ENCODE peak calls at places on chromosome 18, in eight cellular contexts. One of them, this sample, is unnamed.

GRCh38 chr18:44536041-44536440 is 144.6 kb upstream of the SETBP1 start:
- DNase-seq in PC-9: no peak
- DNase-seq in heart left ventricle: no peak
- DNase-seq in NCI-H446 treated with DMSO at 0.1 percent for 48 hours: peak
- DNase-seq in activated T-helper 1 cell treated with anti-CD3 and anti-CD28 coated beads, Interleukin-2, amount 50 U/mL, for 16 hours: no peak
- DNase-seq in T follicular helper cell: no peak
- DNase-seq in cardiac fibroblast: peak
- DNase-seq in K562: no peak
- DNase-seq in this sample: no peak

GRCh38 chr18:59008302-59008974 is 131.2 kb upstream of the SEC11C start:
- DNase-seq in PC-9: peak
- DNase-seq in heart left ventricle: no peak
- DNase-seq in NCI-H446 treated with DMSO at 0.1 percent for 48 hours: no peak
- DNase-seq in activated T-helper 1 cell treated with anti-CD3 and anti-CD28 coated beads, Interleukin-2, amount 50 U/mL, for 16 hours: no peak
- DNase-seq in T follicular helper cell: no peak
- DNase-seq in cardiac fibroblast: peak
- DNase-seq in K562: no peak
- DNase-seq in this sample: no peak

GRCh38 chr18:29586210-29586609 is 1409.3 kb upstream of the CDH2 start:
- DNase-seq in PC-9: no peak
- DNase-seq in heart left ventricle: no peak
- DNase-seq in NCI-H446 treated with DMSO at 0.1 percent for 48 hours: no peak
- DNase-seq in activated T-helper 1 cell treated with anti-CD3 and anti-CD28 coated beads, Interleukin-2, amount 50 U/mL, for 16 hours: no peak
- DNase-seq in T follicular helper cell: no peak
- DNase-seq in cardiac fibroblast: no peak
- DNase-seq in K562: no peak
- DNase-seq in this sample: no peak

GRCh38 chr18:58176915-58177717 is 133.1 kb downstream of the NEDD4L start:
- DNase-seq in PC-9: peak
- DNase-seq in heart left ventricle: no peak
- DNase-seq in NCI-H446 treated with DMSO at 0.1 percent for 48 hours: no peak
- DNase-seq in activated T-helper 1 cell treated with anti-CD3 and anti-CD28 coated beads, Interleukin-2, amount 50 U/mL, for 16 hours: no peak
- DNase-seq in T follicular helper cell: no peak
- DNase-seq in cardiac fibroblast: peak
- DNase-seq in K562: no peak
- DNase-seq in this sample: no peak

GRCh38 chr18:66999003-66999402 is 395.1 kb upstream of the CDH19 start:
- DNase-seq in PC-9: no peak
- DNase-seq in heart left ventricle: no peak
- DNase-seq in NCI-H446 treated with DMSO at 0.1 percent for 48 hours: no peak
- DNase-seq in activated T-helper 1 cell treated with anti-CD3 and anti-CD28 coated beads, Interleukin-2, amount 50 U/mL, for 16 hours: no peak
- DNase-seq in T follicular helper cell: no peak
- DNase-seq in cardiac fibroblast: no peak
- DNase-seq in K562: no peak
- DNase-seq in this sample: no peak

GRCh38 chr18:58536534-58537271 is 92.2 kb downstream of the ALPK2 start:
- DNase-seq in PC-9: no peak
- DNase-seq in heart left ventricle: no peak
- DNase-seq in NCI-H446 treated with DMSO at 0.1 percent for 48 hours: no peak
- DNase-seq in activated T-helper 1 cell treated with anti-CD3 and anti-CD28 coated beads, Interleukin-2, amount 50 U/mL, for 16 hours: no peak
- DNase-seq in T follicular helper cell: no peak
- DNase-seq in cardiac fibroblast: no peak
- DNase-seq in K562: no peak
- DNase-seq in this sample: no peak

GRCh38 chr18:28002841-28003240 is 174.1 kb downstream of the CDH2 start:
- DNase-seq in PC-9: no peak
- DNase-seq in heart left ventricle: no peak
- DNase-seq in NCI-H446 treated with DMSO at 0.1 percent for 48 hours: no peak
- DNase-seq in activated T-helper 1 cell treated with anti-CD3 and anti-CD28 coated beads, Interleukin-2, amount 50 U/mL, for 16 hours: no peak
- DNase-seq in T follicular helper cell: no peak
- DNase-seq in cardiac fibroblast: peak
- DNase-seq in K562: no peak
- DNase-seq in this sample: no peak

GRCh38 chr18:7615840-7616239 is 48.7 kb downstream of the PTPRM start:
- DNase-seq in PC-9: no peak
- DNase-seq in heart left ventricle: no peak
- DNase-seq in NCI-H446 treated with DMSO at 0.1 percent for 48 hours: no peak
- DNase-seq in activated T-helper 1 cell treated with anti-CD3 and anti-CD28 coated beads, Interleukin-2, amount 50 U/mL, for 16 hours: no peak
- DNase-seq in T follicular helper cell: no peak
- DNase-seq in cardiac fibroblast: no peak
- DNase-seq in K562: no peak
- DNase-seq in this sample: no peak

GRCh38 chr18:8808001-8808400 is 102.6 kb downstream of the MTCL1 start:
- DNase-seq in PC-9: no peak
- DNase-seq in heart left ventricle: no peak
- DNase-seq in NCI-H446 treated with DMSO at 0.1 percent for 48 hours: no peak
- DNase-seq in activated T-helper 1 cell treated with anti-CD3 and anti-CD28 coated beads, Interleukin-2, amount 50 U/mL, for 16 hours: no peak
- DNase-seq in T follicular helper cell: no peak
- DNase-seq in cardiac fibroblast: no peak
- DNase-seq in K562: no peak
- DNase-seq in this sample: no peak

GRCh38 chr18:37489998-37490397 is 75.6 kb downstream of the CELF4 start:
- DNase-seq in PC-9: no peak
- DNase-seq in heart left ventricle: no peak
- DNase-seq in NCI-H446 treated with DMSO at 0.1 percent for 48 hours: no peak
- DNase-seq in activated T-helper 1 cell treated with anti-CD3 and anti-CD28 coated beads, Interleukin-2, amount 50 U/mL, for 16 hours: no peak
- DNase-seq in T follicular helper cell: no peak
- DNase-seq in cardiac fibroblast: no peak
- DNase-seq in K562: no peak
- DNase-seq in this sample: no peak

GRCh38 chr18:33928226-33928625 is 296.5 kb downstream of the NOL4 start:
- DNase-seq in PC-9: no peak
- DNase-seq in heart left ventricle: no peak
- DNase-seq in NCI-H446 treated with DMSO at 0.1 percent for 48 hours: no peak
- DNase-seq in activated T-helper 1 cell treated with anti-CD3 and anti-CD28 coated beads, Interleukin-2, amount 50 U/mL, for 16 hours: no peak
- DNase-seq in T follicular helper cell: no peak
- DNase-seq in cardiac fibroblast: peak
- DNase-seq in K562: no peak
- DNase-seq in this sample: no peak

GRCh38 chr18:79011300-79011870 is 31.8 kb downstream of the SALL3 start:
- DNase-seq in PC-9: no peak
- DNase-seq in heart left ventricle: no peak
- DNase-seq in NCI-H446 treated with DMSO at 0.1 percent for 48 hours: no peak
- DNase-seq in activated T-helper 1 cell treated with anti-CD3 and anti-CD28 coated beads, Interleukin-2, amount 50 U/mL, for 16 hours: no peak
- DNase-seq in T follicular helper cell: no peak
- DNase-seq in cardiac fibroblast: no peak
- DNase-seq in K562: no peak
- DNase-seq in this sample: no peak

GRCh38 chr18:44149706-44150105 is 531.0 kb upstream of the SETBP1 start:
- DNase-seq in PC-9: peak
- DNase-seq in heart left ventricle: no peak
- DNase-seq in NCI-H446 treated with DMSO at 0.1 percent for 48 hours: no peak
- DNase-seq in activated T-helper 1 cell treated with anti-CD3 and anti-CD28 coated beads, Interleukin-2, amount 50 U/mL, for 16 hours: no peak
- DNase-seq in T follicular helper cell: no peak
- DNase-seq in cardiac fibroblast: peak
- DNase-seq in K562: no peak
- DNase-seq in this sample: no peak

GRCh38 chr18:79792988-79793355 is 4.8 kb upstream of the KCNG2 start:
- DNase-seq in PC-9: no peak
- DNase-seq in heart left ventricle: no peak
- DNase-seq in NCI-H446 treated with DMSO at 0.1 percent for 48 hours: no peak
- DNase-seq in activated T-helper 1 cell treated with anti-CD3 and anti-CD28 coated beads, Interleukin-2, amount 50 U/mL, for 16 hours: no peak
- DNase-seq in T follicular helper cell: no peak
- DNase-seq in cardiac fibroblast: no peak
- DNase-seq in K562: no peak
- DNase-seq in this sample: no peak

GRCh38 chr18:63460414-63460813 is 16.3 kb upstream of the SERPINB5 start:
- DNase-seq in PC-9: no peak
- DNase-seq in heart left ventricle: no peak
- DNase-seq in NCI-H446 treated with DMSO at 0.1 percent for 48 hours: no peak
- DNase-seq in activated T-helper 1 cell treated with anti-CD3 and anti-CD28 coated beads, Interleukin-2, amount 50 U/mL, for 16 hours: no peak
- DNase-seq in T follicular helper cell: no peak
- DNase-seq in cardiac fibroblast: no peak
- DNase-seq in K562: no peak
- DNase-seq in this sample: no peak

GRCh38 chr18:3051718-3052410 is 38.9 kb upstream of the LPIN2 start:
- DNase-seq in PC-9: peak
- DNase-seq in heart left ventricle: no peak
- DNase-seq in NCI-H446 treated with DMSO at 0.1 percent for 48 hours: no peak
- DNase-seq in activated T-helper 1 cell treated with anti-CD3 and anti-CD28 coated beads, Interleukin-2, amount 50 U/mL, for 16 hours: no peak
- DNase-seq in T follicular helper cell: no peak
- DNase-seq in cardiac fibroblast: no peak
- DNase-seq in K562: no peak
- DNase-seq in this sample: no peak

GRCh38 chr18:79952996-79953559 is 1.6 kb upstream of the SLC66A2 start:
- DNase-seq in PC-9: no peak
- DNase-seq in heart left ventricle: no peak
- DNase-seq in NCI-H446 treated with DMSO at 0.1 percent for 48 hours: no peak
- DNase-seq in activated T-helper 1 cell treated with anti-CD3 and anti-CD28 coated beads, Interleukin-2, amount 50 U/mL, for 16 hours: no peak
- DNase-seq in T follicular helper cell: no peak
- DNase-seq in cardiac fibroblast: no peak
- DNase-seq in K562: no peak
- DNase-seq in this sample: no peak

GRCh38 chr18:28040216-28040615 is 136.7 kb downstream of the CDH2 start:
- DNase-seq in PC-9: no peak
- DNase-seq in heart left ventricle: no peak
- DNase-seq in NCI-H446 treated with DMSO at 0.1 percent for 48 hours: no peak
- DNase-seq in activated T-helper 1 cell treated with anti-CD3 and anti-CD28 coated beads, Interleukin-2, amount 50 U/mL, for 16 hours: no peak
- DNase-seq in T follicular helper cell: no peak
- DNase-seq in cardiac fibroblast: no peak
- DNase-seq in K562: no peak
- DNase-seq in this sample: no peak

GRCh38 chr18:42255908-42256765 is 301.1 kb downstream of the PIK3C3 start:
- DNase-seq in PC-9: no peak
- DNase-seq in heart left ventricle: no peak
- DNase-seq in NCI-H446 treated with DMSO at 0.1 percent for 48 hours: no peak
- DNase-seq in activated T-helper 1 cell treated with anti-CD3 and anti-CD28 coated beads, Interleukin-2, amount 50 U/mL, for 16 hours: no peak
- DNase-seq in T follicular helper cell: no peak
- DNase-seq in cardiac fibroblast: no peak
- DNase-seq in K562: no peak
- DNase-seq in this sample: no peak

GRCh38 chr18:61764381-61764780 is 128.4 kb downstream of the RNF152 start:
- DNase-seq in PC-9: no peak
- DNase-seq in heart left ventricle: no peak
- DNase-seq in NCI-H446 treated with DMSO at 0.1 percent for 48 hours: no peak
- DNase-seq in activated T-helper 1 cell treated with anti-CD3 and anti-CD28 coated beads, Interleukin-2, amount 50 U/mL, for 16 hours: no peak
- DNase-seq in T follicular helper cell: no peak
- DNase-seq in cardiac fibroblast: no peak
- DNase-seq in K562: no peak
- DNase-seq in this sample: no peak

GRCh38 chr18:27780061-27780740 is 396.7 kb downstream of the CDH2 start:
- DNase-seq in PC-9: no peak
- DNase-seq in heart left ventricle: no peak
- DNase-seq in NCI-H446 treated with DMSO at 0.1 percent for 48 hours: peak
- DNase-seq in activated T-helper 1 cell treated with anti-CD3 and anti-CD28 coated beads, Interleukin-2, amount 50 U/mL, for 16 hours: no peak
- DNase-seq in T follicular helper cell: no peak
- DNase-seq in cardiac fibroblast: peak
- DNase-seq in K562: no peak
- DNase-seq in this sample: no peak

This sample was measured in CMK.